ENCODE peak calls at places on chromosomes 6 and 20, in six cellular contexts. P, S, N, O, U and Z are unnamed samples.

GRCh38 chr6:30685977-30686907 is at the start of gene PPP1R18:
- DNase-seq in U (peak; percentile 86), N (no peak), P (no peak), O (peak; percentile 75), S (peak; percentile 69), Z (no peak)

GRCh38 chr6:164897523-164898094 is 411.8 kb downstream of the C6orf118 start:
- DNase-seq in N (no peak), P (no peak), S (peak; percentile 50), U (peak; percentile 21), O (no peak), Z (no peak)

GRCh38 chr20:46671866-46672542 is 17.2 kb downstream of the TP53RK start:
- DNase-seq in U (no peak), P (no peak), S (no peak), N (no peak), O (no peak), Z (no peak)

GRCh38 chr6:80210618-80211017 is 104.1 kb downstream of the BCKDHB start:
- DNase-seq in U (no peak), N (peak; percentile 17), O (peak; percentile 24), S (peak; percentile 66), P (no peak), Z (no peak)

GRCh38 chr20:53608456-53609413 is 15.1 kb upstream of the ZNF217 start:
- DNase-seq in O (no peak), P (no peak), S (peak; percentile 45), N (no peak), U (peak; percentile 34), Z (no peak)

GRCh38 chr20:46951840-46952497 is 57.3 kb downstream of the EYA2 start:
- DNase-seq in O (no peak), N (peak; percentile 37), U (peak; percentile 76), P (no peak), S (peak; percentile 46), Z (no peak)

GRCh38 chr6:65566117-65566516 is 140.9 kb downstream of the EYS start:
- DNase-seq in P (peak; percentile 14), S (peak; percentile 72), U (no peak), N (no peak), O (peak; percentile 14), Z (no peak)

GRCh38 chr6:108675226-108676160 is 114.8 kb downstream of the FOXO3 start:
- DNase-seq in U (no peak), O (no peak), S (no peak), N (no peak), P (no peak), Z (no peak)

GRCh38 chr20:33031531-33031930 is at the start of gene BPIFB6:
- DNase-seq in P (no peak), U (no peak), N (no peak), O (no peak), S (no peak), Z (no peak)

GRCh38 chr6:156731436-156731835 is 45.7 kb upstream of the ARID1B start:
- DNase-seq in U (peak; percentile 83), O (peak; percentile 63), N (peak; percentile 16), S (no peak), P (no peak), Z (peak; percentile 1)

GRCh38 chr6:25866011-25866410 is 8.0 kb downstream of the SLC17A3 start:
- DNase-seq in O (no peak), N (no peak), S (no peak), U (no peak), P (no peak), Z (peak; percentile 25)

GRCh38 chr20:36378686-36379085 is 72.5 kb downstream of the DLGAP4 start:
- DNase-seq in S (no peak), U (no peak), N (no peak), O (no peak), P (no peak), Z (no peak)

GRCh38 chr6:113969888-113970807 is 800 bp downstream of the HDAC2 start:
- DNase-seq in P (peak; percentile 48), N (peak; percentile 52), U (peak; percentile 72), S (peak; percentile 73), O (peak; percentile 80), Z (peak; percentile 43)

GRCh38 chr6:119110601-119111548 is 32.4 kb upstream of the FAM184A start:
- DNase-seq in O (peak; percentile 36), N (peak; percentile 75), S (peak; percentile 75), P (peak; percentile 69), U (peak; percentile 77), Z (peak; percentile 59)

GRCh38 chr20:53910312-53911002 is 159.9 kb downstream of the BCAS1 start:
- DNase-seq in S (no peak), P (no peak), N (no peak), O (no peak), U (no peak), Z (no peak)

GRCh38 chr20:48025661-48026060 is 240.4 kb upstream of the SULF2 start:
- DNase-seq in N (peak; percentile 89), P (no peak), U (peak; percentile 76), O (no peak), S (no peak), Z (peak; percentile 74)
- H3K27ac ChIP-seq in N (no peak overlapping the region), P (no peak overlapping the region), U (peak overlapping the region; percentile 78), O (no peak overlapping the region), S (no peak overlapping the region), Z (peak overlapping the region; percentile 94)

GRCh38 chr20:58452667-58453255 is 62.4 kb downstream of the APCDD1L start:
- DNase-seq in O (no peak), U (no peak), S (peak; percentile 41), N (no peak), P (no peak), Z (no peak)
- H3K4me3 ChIP-seq in O (no peak overlapping the region), U (no peak overlapping the region), S (no peak overlapping the region), N (no peak overlapping the region), P (no peak overlapping the region), Z (no peak overlapping the region)

GRCh38 chr6:84769247-84769646 is 4.8 kb upstream of the TBX18 start:
- DNase-seq in N (no peak), P (no peak), S (no peak), U (peak; percentile 26), O (no peak), Z (no peak)
- H3K4me2 ChIP-seq in N (no peak overlapping the region), P (no peak overlapping the region), S (peak overlapping the region; percentile 29), U (no peak overlapping the region), O (no peak overlapping the region), Z (no peak overlapping the region)

DNA sequence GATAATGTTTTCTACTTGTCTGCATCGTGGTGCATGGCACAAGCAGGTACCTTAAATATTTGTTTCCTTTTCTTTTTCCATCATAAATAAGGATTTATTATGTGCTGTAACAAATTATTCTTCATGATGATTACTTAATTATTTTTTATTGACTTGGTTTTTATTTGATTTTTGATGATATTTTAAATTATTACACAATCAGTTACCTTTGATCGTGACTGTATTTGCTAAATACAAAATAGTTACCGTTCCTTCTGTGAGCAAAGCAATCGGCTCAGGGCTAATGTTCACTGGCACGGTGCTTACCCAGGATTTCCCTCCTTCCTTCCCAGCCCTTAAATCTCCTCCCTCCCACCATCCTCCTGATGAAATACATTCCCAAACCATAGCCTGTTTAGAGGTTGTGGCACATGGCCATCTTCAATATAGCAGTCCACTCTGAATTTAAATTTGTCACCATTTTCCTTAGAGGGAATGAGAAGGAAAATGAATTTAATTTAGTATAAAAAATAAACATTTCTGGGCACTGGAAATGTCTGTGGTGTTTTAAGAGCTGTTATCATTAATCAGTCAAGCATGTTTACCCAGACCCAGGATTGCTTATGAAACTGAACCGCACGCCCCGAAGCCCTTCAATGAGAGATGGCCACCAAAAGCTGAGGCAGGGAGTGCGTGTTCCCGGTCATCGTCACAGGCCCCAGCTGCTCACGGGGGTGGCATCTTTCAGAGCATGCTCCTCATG is 22.9 kb upstream of the EXOC2 start:
- DNase-seq in S (no peak), U (no peak), O (no peak), N (no peak), P (no peak), Z (no peak)
- H3K27ac ChIP-seq in S (no peak overlapping the region), U (no peak overlapping the region), O (no peak overlapping the region), N (no peak overlapping the region), P (no peak overlapping the region), Z (no peak overlapping the region)

GRCh38 chr20:26209171-26209941 is 512.7 kb upstream of the ZNF337 start:
- DNase-seq in O (peak; percentile 61), U (peak; percentile 33), N (peak; percentile 28), S (peak; percentile 41), P (no peak), Z (no peak)
- H3K4me3 ChIP-seq in O (peak overlapping the region; percentile 46), U (peak overlapping the region; percentile 19), N (no peak overlapping the region), S (peak overlapping the region; percentile 58), P (no peak overlapping the region), Z (no peak overlapping the region)

DNA sequence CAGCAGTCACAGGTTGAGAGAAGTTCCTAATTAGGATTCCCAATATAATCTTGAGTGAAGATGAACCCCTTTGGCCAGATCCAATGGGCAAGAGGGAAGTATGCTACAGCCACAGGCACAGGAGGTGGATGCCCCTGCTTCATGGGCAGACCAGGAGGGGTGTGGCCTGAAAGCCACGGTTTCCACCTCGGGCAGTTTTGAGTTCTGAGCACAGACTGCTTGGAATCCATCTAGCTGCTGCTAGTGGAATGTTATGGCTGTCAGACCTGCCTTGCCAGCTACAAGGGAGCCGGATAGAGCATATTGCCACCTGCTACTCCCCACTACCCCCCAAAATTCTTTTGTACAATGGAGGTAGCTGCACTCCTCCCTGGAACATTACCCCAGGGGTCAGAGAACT is 672.9 kb downstream of the HACE1 start:
- DNase-seq in P (no peak), O (no peak), U (no peak), S (no peak), N (no peak), Z (peak; percentile 40)
- H3K4me2 ChIP-seq in P (no peak overlapping the region), O (no peak overlapping the region), U (no peak overlapping the region), S (no peak overlapping the region), N (no peak overlapping the region), Z (peak overlapping the region; percentile 13)

GRCh38 chr6:138012682-138013081 is 94.5 kb downstream of the PERP start:
- DNase-seq in S (no peak), O (no peak), P (no peak), U (no peak), N (no peak), Z (no peak)
- H3K27ac ChIP-seq in S (no peak overlapping the region), O (no peak overlapping the region), P (no peak overlapping the region), U (no peak overlapping the region), N (no peak overlapping the region), Z (no peak overlapping the region)

GRCh38 chr6:75608304-75608703 is 6.6 kb downstream of the SENP6 start:
- DNase-seq in S (no peak), N (no peak), U (no peak), O (no peak), P (no peak), Z (no peak)

GRCh38 chr6:75602164-75602896 is 650 bp downstream of the SENP6 start:
- DNase-seq in U (peak; percentile 77), N (peak; percentile 65), O (peak; percentile 80), P (no peak), S (peak; percentile 66), Z (no peak)

GRCh38 chr6:75602897-75603395 is 1.3 kb downstream of the SENP6 start:
- DNase-seq in U (peak; percentile 25), S (no peak), O (no peak), N (no peak), P (no peak), Z (no peak)

GRCh38 chr6:75604294-75604693 is 2.6 kb downstream of the SENP6 start:
- DNase-seq in N (no peak), S (no peak), U (no peak), P (no peak), O (no peak), Z (no peak)

GRCh38 chr6:75605635-75606034 is 4.0 kb downstream of the SENP6 start:
- DNase-seq in P (no peak), S (no peak), U (no peak), O (no peak), N (no peak), Z (no peak)
- H3K4me3 ChIP-seq in P (no peak overlapping the region), S (no peak overlapping the region), U (no peak overlapping the region), O (no peak overlapping the region), N (no peak overlapping the region), Z (no peak overlapping the region)